ENCODE peak calls at places on chromosomes 12 and 14, in six cellular contexts. O is suprapubic skin, W is tibial artery, L is kidney epithelial cell, X is colonic mucosa, S is fibroblast of mammary gland. P is an unnamed sample.

GRCh38 chr12:49920241-49920914 is 16.7 kb upstream of the FAIM2 start:
- DNase-seq in O (no peak), W (no peak), L (no peak), X (no peak), S (peak; percentile 67), P (no peak)

GRCh38 chr14:101072531-101072930 is 169.0 kb upstream of the RTL1 start:
- DNase-seq in O (peak; percentile 63), W (no peak), L (no peak), X (peak; percentile 13), S (no peak), P (peak; percentile 89)

GRCh38 chr12:123139926-123140674 is 10.8 kb downstream of the PITPNM2 start:
- DNase-seq in O (peak; percentile 50), W (no peak), L (no peak), X (peak; percentile 75), S (peak; percentile 60), P (no peak)

GRCh38 chr12:94247256-94247655 is 98.9 kb downstream of the PLXNC1 start:
- DNase-seq in O (no peak), W (no peak), L (no peak), X (no peak), S (no peak), P (peak; percentile 42)

GRCh38 chr12:38402811-38403210 is 86.2 kb downstream of the ALG10B start:
- DNase-seq in O (no peak), W (no peak), L (no peak), X (no peak), S (no peak), P (no peak)

GRCh38 chr14:88546621-88547385 is 8.0 kb downstream of the PTPN21 start:
- DNase-seq in O (no peak), W (no peak), L (no peak), X (no peak), S (peak; percentile 34), P (no peak)

GRCh38 chr14:74241611-74242005 is 2.4 kb downstream of the VSX2 start:
- DNase-seq in O (no peak), W (no peak), L (no peak), X (no peak), S (no peak), P (no peak)

GRCh38 chr14:99820702-99821331 is 27.6 kb downstream of the EML1 start:
- DNase-seq in O (no peak), W (no peak), L (no peak), X (no peak), S (no peak), P (no peak)

GRCh38 chr12:66804555-66804954 is 125.7 kb upstream of the GRIP1 start:
- DNase-seq in O (no peak), W (no peak), L (no peak), X (no peak), S (no peak), P (no peak)

GRCh38 chr12:91381309-91381804 is 198.7 kb upstream of the DCN start:
- DNase-seq in O (no peak), W (no peak), L (peak; percentile 91), X (no peak), S (peak; percentile 84), P (no peak)

GRCh38 chr12:117836999-117837736 is 131.6 kb downstream of the KSR2 start:
- DNase-seq in O (peak; percentile 89), W (peak; percentile 86), L (no peak), X (peak; percentile 84), S (peak; percentile 71), P (no peak)

GRCh38 chr12:20212658-20213387 is 155.5 kb upstream of the PDE3A start:
- DNase-seq in O (peak; percentile 87), W (peak; percentile 95), L (peak; percentile 98), X (peak; percentile 66), S (peak; percentile 100), P (peak; percentile 97)

GRCh38 chr14:28254768-28255167 is 511.8 kb upstream of the FOXG1 start:
- DNase-seq in O (no peak), W (no peak), L (no peak), X (no peak), S (peak; percentile 32), P (no peak)

GRCh38 chr12:97425380-97425779 is 37.2 kb upstream of the RMST start:
- DNase-seq in O (no peak), W (no peak), L (no peak), X (no peak), S (no peak), P (no peak)

GRCh38 chr14:76112889-76113611 is 38.7 kb upstream of the GPATCH2L start:
- DNase-seq in O (no peak), W (no peak), L (no peak), X (no peak), S (no peak), P (no peak)

GRCh38 chr14:104856869-104857860 is 7.9 kb upstream of the CEP170B start:
- DNase-seq in O (peak; percentile 48), W (peak; percentile 48), L (no peak), X (no peak), S (no peak), P (no peak)

GRCh38 chr12:25994252-25994651 is 35.8 kb downstream of the RASSF8 start:
- DNase-seq in O (no peak), W (no peak), L (no peak), X (no peak), S (peak; percentile 93), P (no peak)

GRCh38 chr14:100529561-100530031 is 57.6 kb downstream of the BEGAIN start:
- DNase-seq in O (peak; percentile 74), W (peak; percentile 51), L (no peak), X (peak; percentile 13), S (no peak), P (no peak)

GRCh38 chr12:72246370-72246769 is 25.8 kb upstream of the TRHDE start:
- DNase-seq in O (no peak), W (no peak), L (no peak), X (no peak), S (no peak), P (no peak)

GRCh38 chr12:16076553-16076952 is 165.4 kb downstream of the DERA start:
- DNase-seq in O (no peak), W (no peak), L (peak; percentile 2), X (peak; percentile 23), S (peak; percentile 45), P (no peak)
- TF ChIP-seq CTCF in O (no peak), W (no peak), L (peak; percentile 37), X (peak; percentile 13), S (peak; percentile 51), P (no peak)

DNA sequence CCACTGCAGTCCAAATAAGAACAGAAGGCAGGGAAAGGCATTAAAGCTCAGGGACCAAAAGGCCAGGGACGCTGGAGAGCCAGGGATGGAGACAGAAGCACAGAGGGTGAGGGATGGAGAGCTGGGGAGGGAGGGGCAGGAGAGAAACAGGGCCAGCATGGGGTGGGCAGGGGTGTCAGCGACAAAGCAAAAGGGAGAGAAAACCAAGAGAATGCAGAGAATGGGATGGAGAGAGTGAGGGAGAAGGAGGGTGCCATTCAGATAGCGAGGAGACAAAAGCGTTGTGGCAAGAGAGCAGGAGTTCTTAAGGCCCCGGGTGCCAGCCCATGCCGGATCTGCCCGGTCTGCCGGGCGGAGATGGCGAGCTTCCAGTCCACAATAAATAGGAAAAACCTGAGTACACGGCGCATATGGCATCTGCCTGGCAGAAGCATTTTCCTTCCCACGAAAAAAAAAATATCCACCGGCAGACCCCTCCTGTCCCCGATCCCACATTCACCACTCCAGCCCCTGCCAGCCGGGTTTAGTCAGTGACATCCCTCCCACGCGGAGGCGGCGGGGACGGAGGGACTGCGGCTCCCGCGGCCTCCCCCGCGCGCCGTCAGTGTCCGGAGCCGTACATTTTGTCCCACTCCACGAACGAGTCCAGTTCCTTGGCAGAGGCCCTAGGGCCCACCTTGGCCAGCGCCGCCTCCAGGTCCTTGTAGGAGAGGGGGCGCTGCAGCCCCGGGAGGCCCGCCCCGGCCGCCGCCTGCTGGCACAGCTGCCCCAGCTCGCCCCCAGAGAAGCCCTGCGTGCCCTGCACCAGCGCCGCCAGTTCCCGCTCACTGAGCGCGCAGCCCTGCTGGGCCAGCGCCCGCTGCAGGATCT is 28.4 kb downstream of the FIGNL2 start:
- DNase-seq in O (no peak), W (no peak), L (no peak), X (peak; percentile 55), S (no peak), P (no peak)
- TF ChIP-seq CTCF in O (no peak), W (no peak), L (peak; percentile 16), X (no peak), S (no peak), P (no peak)

DNA sequence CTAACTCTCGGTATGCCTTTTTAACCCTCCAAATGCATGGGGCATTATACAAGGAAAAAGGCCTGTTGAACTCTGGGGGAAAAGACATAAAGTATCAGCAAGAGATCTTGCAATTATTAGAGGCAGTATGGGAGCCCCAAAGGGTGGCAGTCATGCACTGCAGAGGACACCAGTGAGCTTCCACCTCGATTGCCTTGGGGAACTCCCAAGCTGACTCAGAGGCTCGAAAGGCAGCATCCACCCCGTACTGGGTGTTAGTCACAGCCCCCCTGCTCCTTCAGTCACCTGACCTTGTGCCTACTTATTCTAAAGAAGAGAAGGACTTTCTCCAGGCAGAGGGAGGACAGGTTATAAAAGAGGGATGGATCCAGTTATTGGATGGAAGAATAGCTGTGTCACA is 781.4 kb upstream of the TMEM132C start:
- DNase-seq in O (no peak), W (no peak), L (peak; percentile 73), X (no peak), S (peak; percentile 89), P (no peak)
- TF ChIP-seq CTCF in O (no peak), W (no peak), L (peak; percentile 40), X (no peak), S (peak; percentile 52), P (no peak)

DNA sequence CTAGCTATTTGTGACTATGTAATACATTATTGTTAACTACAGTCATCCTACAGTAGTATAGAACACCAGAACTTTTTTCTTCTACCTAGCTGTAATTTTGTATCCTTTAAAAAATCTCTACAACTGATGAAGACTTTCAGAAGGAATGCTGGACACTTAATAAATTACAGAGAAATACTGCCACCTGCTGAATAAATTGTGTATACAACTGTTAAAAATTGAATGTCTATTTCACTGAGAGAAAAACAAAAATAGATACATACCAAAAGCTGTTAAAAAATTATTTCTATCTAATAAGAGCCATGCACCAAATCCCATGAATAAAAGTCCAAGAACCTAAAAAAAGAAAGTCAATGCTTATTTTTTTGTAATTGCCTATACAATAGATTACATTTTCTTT is 6.6 kb downstream of the TSPAN19 start:
- DNase-seq in O (no peak), W (no peak), L (no peak), X (no peak), S (peak; percentile 49), P (no peak)
- TF ChIP-seq CTCF in O (no peak), W (peak; percentile 35), L (peak; percentile 28), X (peak; percentile 36), S (peak; percentile 37), P (peak; percentile 35)

GRCh38 chr12:1697253-1697652 is 6.4 kb downstream of the ADIPOR2 start:
- DNase-seq in O (no peak), W (no peak), L (no peak), X (no peak), S (peak; percentile 14), P (no peak)

GRCh38 chr12:1695836-1696670 is 5.2 kb downstream of the ADIPOR2 start:
- DNase-seq in O (no peak), W (no peak), L (no peak), X (no peak), S (no peak), P (no peak)

GRCh38 chr12:1696800-1697199 is 5.9 kb downstream of the ADIPOR2 start:
- DNase-seq in O (no peak), W (no peak), L (no peak), X (no peak), S (no peak), P (no peak)

GRCh38 chr12:1702708-1703107 is 11.8 kb downstream of the ADIPOR2 start:
- DNase-seq in O (no peak), W (no peak), L (no peak), X (no peak), S (peak; percentile 6), P (no peak)

GRCh38 chr12:1698638-1699214 is 7.9 kb downstream of the ADIPOR2 start:
- DNase-seq in O (no peak), W (no peak), L (no peak), X (no peak), S (no peak), P (no peak)
- TF ChIP-seq CTCF in O (no peak), W (no peak), L (no peak), X (no peak), S (no peak), P (no peak)

GRCh38 chr12:24778486-24779304 is 170.2 kb downstream of the BCAT1 start:
- DNase-seq in O (no peak), W (no peak), L (no peak), X (no peak), S (peak; percentile 73), P (no peak)
- TF ChIP-seq CTCF in O (no peak), W (peak; percentile 27), L (peak; percentile 55), X (no peak), S (peak; percentile 54), P (no peak)

P was measured in vagina.